ENCODE peak calls at places on chromosomes 12 and 14, in five cellular contexts. B, V, T, C and G are unnamed samples.

GRCh38 chr14:62101189-62101588 is 339.0 kb downstream of the SNAPC1 start:
- DNase-seq in V (no peak), C (no peak), T (no peak), B (no peak), G (no peak)

GRCh38 chr14:61644834-61645233 is 50.5 kb upstream of the HIF1A start:
- DNase-seq in V (no peak), C (peak), B (no peak), T (no peak), G (no peak)

GRCh38 chr14:24164591-24164991 is 3.5 kb downstream of the IRF9 start:
- DNase-seq in V (no peak), T (peak), B (peak), C (no peak), G (no peak)

GRCh38 chr14:61335876-61336275 is 14.5 kb downstream of the PRKCH start:
- DNase-seq in V (no peak), B (no peak), T (no peak), C (no peak), G (no peak)

GRCh38 chr12:91127296-91127695 is 16.0 kb upstream of the LUM start:
- DNase-seq in B (no peak), T (no peak), C (no peak), V (no peak), G (no peak)

GRCh38 chr12:82981150-82981549 is 294.4 kb downstream of the TMTC2 start:
- DNase-seq in C (no peak), V (no peak), B (no peak), T (no peak), G (no peak)

GRCh38 chr12:7650091-7650490 is 15.6 kb downstream of the APOBEC1 start:
- DNase-seq in T (no peak), B (no peak), V (no peak), C (no peak), G (no peak)

GRCh38 chr12:99067171-99067785 is 422.2 kb downstream of the APAF1 start:
- DNase-seq in V (no peak), T (no peak), B (no peak), C (no peak), G (no peak)

GRCh38 chr14:69326611-69327010 is 66.7 kb downstream of the GALNT16 start:
- DNase-seq in B (peak), V (no peak), T (no peak), C (no peak), G (no peak)

GRCh38 chr14:24712909-24713308 is 78.9 kb upstream of the GZMB start:
- DNase-seq in C (no peak), V (no peak), B (no peak), T (no peak), G (no peak)

GRCh38 chr14:56005580-56006053 is 112.6 kb upstream of the PELI2 start:
- DNase-seq in T (no peak), V (no peak), C (no peak), B (no peak), G (no peak)

GRCh38 chr12:3371018-3371417 is 120.0 kb upstream of the PRMT8 start:
- DNase-seq in B (no peak), T (no peak), C (no peak), V (no peak), G (no peak)

GRCh38 chr14:103392106-103392505 is 6.9 kb downstream of the MARK3 start:
- DNase-seq in V (no peak), C (no peak), B (no peak), T (no peak), G (no peak)

GRCh38 chr14:103393078-103393477 is 7.9 kb downstream of the MARK3 start:
- DNase-seq in B (no peak), T (no peak), C (no peak), V (no peak), G (no peak)

GRCh38 chr14:103395245-103395644 is 10.0 kb downstream of the MARK3 start:
- DNase-seq in B (no peak), C (no peak), T (no peak), V (no peak), G (no peak)

GRCh38 chr14:103392572-103392971 is 7.4 kb downstream of the MARK3 start:
- DNase-seq in T (no peak), B (no peak), V (no peak), C (no peak), G (no peak)

DNA sequence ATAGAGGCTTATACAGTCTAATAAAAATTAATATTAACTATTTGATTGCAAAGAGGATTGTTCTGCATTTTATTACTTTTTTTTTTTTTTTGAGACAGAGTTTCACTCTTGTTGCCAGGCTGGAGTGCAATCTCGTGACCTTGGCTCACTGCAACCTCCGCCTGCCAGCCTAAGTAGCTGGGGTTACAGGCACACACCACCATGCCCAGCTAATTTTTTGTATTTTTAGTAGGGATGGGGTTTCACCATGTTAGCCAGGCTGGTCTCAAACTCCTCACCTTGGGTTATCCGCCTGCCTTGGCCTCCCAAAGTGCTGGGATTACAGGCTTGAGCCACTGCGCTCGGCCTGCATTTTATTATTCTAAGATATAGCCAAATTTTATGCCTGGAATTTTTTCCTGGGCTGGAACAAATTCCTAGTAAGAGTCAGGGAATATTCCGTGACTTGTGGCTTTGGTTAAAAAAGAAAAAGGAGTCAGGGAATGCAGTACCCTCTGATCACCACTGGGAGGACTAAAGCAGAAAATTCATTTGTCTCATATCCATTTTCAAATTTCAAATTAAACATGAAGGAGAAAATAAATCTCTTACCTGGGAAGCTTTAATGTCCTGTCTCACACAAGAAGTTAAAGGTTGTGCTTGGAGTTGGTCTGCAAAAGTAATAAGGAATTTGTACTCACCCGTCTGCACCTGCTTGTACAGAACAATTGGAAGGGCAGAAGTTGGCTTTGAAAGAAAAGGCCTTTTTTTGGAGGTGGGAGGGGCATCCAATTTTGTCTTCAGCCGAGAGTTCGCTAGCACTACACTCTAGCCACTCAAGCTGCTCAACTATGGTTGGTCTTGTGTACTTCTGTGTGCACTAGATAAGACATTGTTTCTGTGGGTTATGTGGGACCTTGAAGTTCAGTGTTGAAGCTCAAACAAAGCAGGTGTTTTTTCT is 8.7 kb downstream of the MARK3 start:
- DNase-seq in B (no peak), C (peak), T (peak), V (no peak), G (no peak)
- H3K27ac ChIP-seq in B (peak), C (no peak), T (peak), V (no peak), G (no peak)

GRCh38 chr14:91128699-91129098 is 14.8 kb downstream of the DGLUCY start:
- DNase-seq in T (no peak), V (no peak), B (peak), C (no peak), G (no peak)

GRCh38 chr14:91127411-91127810 is 13.5 kb downstream of the DGLUCY start:
- DNase-seq in V (no peak), T (peak), C (no peak), B (peak), G (no peak)

GRCh38 chr14:91129261-91129660 is 15.4 kb downstream of the DGLUCY start:
- DNase-seq in T (no peak), C (no peak), B (no peak), V (no peak), G (no peak)

GRCh38 chr14:91126761-91127160 is 12.9 kb downstream of the DGLUCY start:
- DNase-seq in C (no peak), B (no peak), V (no peak), T (no peak), G (no peak)

GRCh38 chr14:91127924-91128323 is 14.1 kb downstream of the DGLUCY start:
- DNase-seq in V (no peak), C (no peak), T (no peak), B (no peak), G (no peak)
- H3K27ac ChIP-seq in V (no peak), C (no peak), T (peak), B (peak), G (no peak)

DNA sequence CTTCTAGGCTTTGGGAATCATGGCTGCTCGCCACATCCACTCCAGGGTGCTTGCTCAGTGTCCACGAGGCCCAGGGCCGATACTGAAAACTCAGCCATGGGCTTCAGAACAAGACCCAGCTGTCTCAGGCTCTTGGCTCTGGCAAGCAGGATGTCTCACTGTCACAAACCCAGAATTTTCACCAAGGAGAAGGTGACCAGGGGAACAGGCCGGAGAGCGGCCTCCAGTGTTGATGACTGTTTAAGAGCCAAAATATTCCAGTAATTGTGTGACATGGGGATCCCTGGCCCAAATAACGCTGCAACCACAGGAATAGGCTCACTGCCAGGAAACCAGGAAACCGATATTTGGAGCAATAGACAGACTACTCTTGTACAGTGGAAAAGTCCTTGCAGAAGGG is 9.8 kb upstream of the SERPINA5 start:
- DNase-seq in T (no peak), B (no peak), V (no peak), C (no peak), G (no peak)
- H3K27ac ChIP-seq in T (peak), B (peak), V (no peak), C (no peak), G (no peak)

GRCh38 chr12:54337854-54338650 is 13.1 kb downstream of the COPZ1 start:
- DNase-seq in V (no peak), B (no peak), C (no peak), T (no peak), G (no peak)
- H3K27ac ChIP-seq in V (no peak), B (peak), C (no peak), T (peak), G (no peak)

DNA sequence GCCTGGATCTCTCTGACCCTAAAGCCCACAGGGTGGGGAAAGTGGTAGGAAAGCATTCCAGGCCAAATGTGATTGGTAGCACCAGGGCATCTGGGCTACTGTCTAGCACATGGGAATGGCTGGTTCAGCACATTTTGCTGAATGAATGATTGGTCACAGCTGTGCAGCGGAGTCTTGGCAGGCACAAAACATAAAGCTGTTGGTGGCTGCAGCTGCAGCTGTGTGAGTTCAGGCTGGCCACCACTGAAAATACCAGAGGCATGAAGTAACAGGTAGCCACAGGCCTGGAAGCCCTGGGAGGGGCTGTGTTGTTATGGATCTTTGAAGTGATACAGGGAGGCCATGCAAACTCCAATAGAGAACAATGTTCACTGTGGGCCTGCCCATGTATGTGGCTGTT is 72.7 kb downstream of the MYRFL start:
- DNase-seq in C (no peak), V (no peak), B (no peak), T (no peak), G (no peak)
- H3K27ac ChIP-seq in C (no peak), V (no peak), B (no peak), T (no peak), G (peak)

DNA sequence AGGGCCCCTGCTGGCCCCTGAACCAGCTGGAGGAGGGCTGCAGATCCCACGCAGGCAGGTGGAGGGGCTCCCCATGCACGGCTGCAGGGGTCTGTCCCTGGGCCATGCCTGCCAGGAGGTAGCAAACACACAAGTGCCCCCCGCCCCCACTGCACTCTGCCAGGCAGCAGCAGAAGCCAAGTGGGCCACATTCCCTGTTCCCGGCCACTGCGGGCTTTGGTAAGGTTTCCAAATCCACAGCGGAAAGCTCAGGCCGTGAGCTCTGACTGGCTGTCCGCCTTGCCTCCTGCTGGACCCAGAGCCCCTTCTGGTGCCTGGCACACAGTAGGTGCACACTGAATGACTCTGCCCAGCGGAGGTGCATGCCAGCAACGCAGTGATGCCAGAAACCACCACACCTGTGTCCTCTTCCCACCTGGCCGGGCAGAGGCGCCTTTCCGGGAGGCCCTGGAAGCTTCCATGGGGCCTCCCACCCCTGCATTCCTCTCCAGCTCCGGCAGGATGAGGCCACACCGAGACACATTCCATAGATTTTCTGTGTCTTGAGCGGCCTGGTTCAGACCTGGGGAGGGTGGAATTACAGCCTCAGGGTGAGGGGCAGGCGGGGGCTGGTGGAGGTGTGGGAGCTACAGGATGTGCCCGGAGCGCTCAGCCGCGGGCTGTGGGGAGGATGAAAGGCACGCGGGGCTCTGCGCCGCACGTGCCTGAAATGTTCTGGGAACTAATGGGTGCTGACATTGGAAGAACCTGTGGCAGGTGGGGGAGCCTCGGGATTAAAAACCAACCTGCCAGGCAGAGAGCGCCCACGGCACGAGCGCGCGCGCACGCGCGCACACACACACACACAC is 67.0 kb downstream of the NCOR2 start:
- DNase-seq in V (no peak), T (peak), C (no peak), B (peak), G (peak)
- H3K27ac ChIP-seq in V (no peak), T (peak), C (no peak), B (peak), G (peak)

DNA sequence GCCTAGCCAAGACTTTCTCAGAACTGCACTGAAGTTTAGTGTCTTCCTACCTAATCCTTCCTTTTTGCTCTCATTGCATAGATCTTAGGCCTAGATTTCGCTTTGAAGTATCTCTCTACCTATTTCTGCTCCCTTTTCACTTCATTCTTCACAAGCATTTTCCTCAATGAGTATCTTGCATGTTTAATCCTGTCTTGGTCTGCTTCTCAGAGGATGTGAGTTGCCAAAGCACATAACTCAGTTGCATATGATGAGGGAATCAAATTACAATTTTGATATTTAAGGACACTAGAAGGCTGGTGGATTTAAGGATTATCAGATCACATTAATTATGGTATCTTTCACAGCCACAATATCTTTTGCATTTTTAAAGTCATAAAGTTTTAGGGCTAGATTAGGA is 195.5 kb upstream of the DAAM1 start:
- DNase-seq in C (no peak), B (no peak), V (no peak), T (no peak), G (no peak)
- H3K27ac ChIP-seq in C (no peak), B (no peak), V (no peak), T (no peak), G (no peak)

GRCh38 chr14:96754845-96755184 is 42.4 kb upstream of the VRK1 start:
- DNase-seq in T (no peak), V (no peak), B (no peak), C (no peak), G (peak)

GRCh38 chr14:96756745-96757144 is 40.4 kb upstream of the VRK1 start:
- DNase-seq in T (no peak), B (no peak), C (no peak), V (no peak), G (no peak)

GRCh38 chr14:96752594-96752993 is 44.6 kb upstream of the VRK1 start:
- DNase-seq in T (no peak), C (no peak), B (no peak), V (no peak), G (no peak)

GRCh38 chr14:96752156-96752555 is 45.0 kb upstream of the VRK1 start:
- DNase-seq in B (no peak), C (no peak), T (no peak), V (no peak), G (no peak)

GRCh38 chr14:96754162-96754844 is 42.9 kb upstream of the VRK1 start:
- DNase-seq in T (no peak), C (no peak), V (no peak), B (no peak), G (no peak)
- H3K27ac ChIP-seq in T (no peak), C (no peak), V (no peak), B (no peak), G (peak)

GRCh38 chr12:100163416-100164152 is 20.9 kb upstream of the BLTP3B start:
- DNase-seq in V (peak), T (peak), C (no peak), B (peak), G (peak)
- H3K27ac ChIP-seq in V (no peak), T (no peak), C (no peak), B (no peak), G (no peak)